ENCODE peak calls at places on chromosomes 2 and 18, in four cellular contexts. C is DMS153, Y is substantia nigra, Q is pulmonary artery endothelial cell. J is an unnamed sample.

GRCh38 chr18:23380001-23380550 is 73.0 kb upstream of the RIOK3 start:
- DNase-seq in C (no peak), Q (peak; percentile 33), Y (no peak), J (no peak)

GRCh38 chr2:127796389-127796788 is 14.6 kb downstream of the WDR33 start:
- DNase-seq in Y (no peak), C (no peak), Q (no peak), J (no peak)

GRCh38 chr2:30271300-30271699 is 40.0 kb downstream of the LBH start:
- DNase-seq in C (no peak), Y (no peak), Q (no peak), J (no peak)

GRCh38 chr2:20443276-20443920 is 3.5 kb upstream of the RHOB start:
- DNase-seq in Q (no peak), Y (no peak), C (no peak), J (no peak)

GRCh38 chr18:74995404-74995737 is 213.6 kb downstream of the PTGR3 start:
- DNase-seq in Q (no peak), Y (no peak), C (no peak), J (no peak)

GRCh38 chr18:67260841-67261240 is 255.7 kb downstream of the DSEL start:
- DNase-seq in C (no peak), Y (no peak), Q (no peak), J (no peak)

GRCh38 chr18:41144444-41144843 is 810.6 kb upstream of the PIK3C3 start:
- DNase-seq in Q (no peak), C (no peak), Y (no peak), J (no peak)

GRCh38 chr2:190849774-190850173 is 30.8 kb upstream of the GLS start:
- DNase-seq in Y (no peak), C (no peak), Q (no peak), J (no peak)

GRCh38 chr2:109175350-109175678 is 46.3 kb downstream of the SH3RF3 start:
- DNase-seq in Q (no peak), C (peak; percentile 55), Y (no peak), J (no peak)

GRCh38 chr2:55232863-55233657 is 572 bp downstream of the RPS27A start:
- DNase-seq in C (no peak), Y (no peak), Q (no peak), J (peak; percentile 13)

GRCh38 chr2:37576831-37577230 is 94.6 kb downstream of the CDC42EP3 start:
- DNase-seq in C (no peak), Y (no peak), Q (no peak), J (peak; percentile 19)

GRCh38 chr2:49616800-49617199 is 462.5 kb upstream of the FSHR start:
- DNase-seq in C (peak; percentile 45), Q (no peak), Y (no peak), J (no peak)

GRCh38 chr2:16561676-16562075 is 104.0 kb downstream of the CYRIA start:
- DNase-seq in C (no peak), Q (no peak), Y (no peak), J (no peak)

GRCh38 chr2:117323341-117323740 is 491.1 kb upstream of the DDX18 start:
- DNase-seq in Q (no peak), C (no peak), Y (no peak), J (no peak)

GRCh38 chr18:10912790-10913560 is 236.4 kb downstream of the PIEZO2 start:
- DNase-seq in C (no peak), Q (peak; percentile 94), Y (no peak), J (no peak)

GRCh38 chr2:169222665-169223064 is 139.7 kb downstream of the LRP2 start:
- DNase-seq in Y (no peak), Q (no peak), C (no peak), J (no peak)

GRCh38 chr18:54255141-54255540 is 14.2 kb upstream of the POLI start:
- DNase-seq in C (no peak), Y (no peak), Q (no peak), J (no peak)

GRCh38 chr2:223855426-223855825 is 18.0 kb upstream of the AP1S3 start:
- DNase-seq in Y (no peak), C (no peak), Q (no peak), J (no peak)